ENCODE peak calls at places on chromosomes 11 and 22, in seven cellular contexts. F is LoVo, Z is body of pancreas, M is retinal pigment epithelial cell, L is HEK293T, J is neural crest cell, D is cardiac fibroblast. S is an unnamed sample.

GRCh38 chr11:119728226-119728626 is 774 bp downstream of the NECTIN1 start:
- DNase-seq in J (no peak), L (peak), M (no peak), F (no peak), D (no peak), Z (peak), S (no peak)

GRCh38 chr11:46122955-46123354 is 1.7 kb upstream of the PHF21A start:
- DNase-seq in L (no peak), F (no peak), M (no peak), J (no peak), Z (no peak), D (peak), S (no peak)

GRCh38 chr11:110125632-110126031 is 32.4 kb downstream of the ZC3H12C start:
- DNase-seq in M (no peak), J (no peak), L (no peak), F (no peak), D (peak), Z (no peak), S (peak)

GRCh38 chr11:13875643-13876042 is 86.9 kb upstream of the SPON1 start:
- DNase-seq in D (no peak), M (no peak), L (no peak), Z (no peak), F (no peak), J (peak), S (no peak)

GRCh38 chr11:44309483-44310197 is at the start of gene ALX4:
- DNase-seq in J (no peak), L (peak), F (no peak), D (peak), Z (peak), M (no peak), S (no peak)

GRCh38 chr11:111429066-111429506 is 50.0 kb upstream of the POU2AF1 start:
- DNase-seq in Z (peak), D (peak), J (no peak), M (no peak), F (peak), L (peak), S (no peak)

GRCh38 chr11:86067230-86068137 is 1.4 kb downstream of the PICALM start:
- DNase-seq in D (no peak), Z (no peak), M (no peak), F (peak), L (no peak), J (no peak), S (no peak)

GRCh38 chr11:72821920-72822799 is 7.9 kb downstream of the ATG16L2 start:
- DNase-seq in L (peak), D (peak), J (peak), M (peak), Z (peak), F (peak), S (no peak)

GRCh38 chr11:31801298-31801702 is 9.8 kb downstream of the PAX6 start:
- DNase-seq in Z (no peak), J (no peak), D (no peak), F (no peak), L (no peak), M (no peak), S (no peak)

GRCh38 chr11:40302669-40303068 is 1156.8 kb downstream of the LRRC4C start:
- DNase-seq in D (peak), Z (no peak), F (no peak), L (no peak), M (peak), J (no peak), S (peak)

GRCh38 chr11:33638608-33639007 is 62.0 kb downstream of the C11orf91 start:
- DNase-seq in M (no peak), F (no peak), J (no peak), Z (no peak), L (no peak), D (no peak), S (no peak)

GRCh38 chr11:86632499-86633269 is 39.7 kb downstream of the ME3 start:
- DNase-seq in L (peak), D (peak), J (no peak), Z (no peak), M (peak), F (peak), S (peak)

GRCh38 chr22:35089139-35089538 is 23.2 kb downstream of the ISX start:
- DNase-seq in M (no peak), J (no peak), F (no peak), D (no peak), L (no peak), Z (no peak), S (no peak)

GRCh38 chr22:23133922-23134321 is 7.9 kb downstream of the RSPH14 start:
- DNase-seq in J (no peak), D (no peak), Z (no peak), L (no peak), F (no peak), M (no peak), S (no peak)

GRCh38 chr11:70140859-70141489 is 62.1 kb upstream of the FADD start:
- DNase-seq in Z (no peak), M (no peak), J (no peak), F (no peak), D (no peak), L (no peak), S (no peak)

GRCh38 chr11:82842019-82842418 is 58.2 kb downstream of the PRCP start:
- DNase-seq in M (no peak), D (no peak), L (no peak), F (no peak), J (peak), Z (no peak), S (no peak)

GRCh38 chr22:50432131-50432870 is 42.5 kb downstream of the SBF1 start:
- DNase-seq in F (no peak), J (no peak), M (no peak), L (no peak), Z (no peak), D (no peak), S (no peak)

GRCh38 chr22:35868938-35869337 is 151.3 kb downstream of the APOL5 start:
- DNase-seq in L (no peak), F (peak), J (no peak), Z (no peak), D (peak), M (no peak), S (no peak)

GRCh38 chr11:58466293-58466692 is 24.3 kb upstream of the OR5B12 start:
- DNase-seq in Z (no peak), L (no peak), J (no peak), M (no peak), F (no peak), D (peak), S (no peak)

GRCh38 chr11:71183878-71184277 is 68.5 kb downstream of the SHANK2 start:
- DNase-seq in J (no peak), D (no peak), M (no peak), F (no peak), L (no peak), Z (no peak), S (no peak)

GRCh38 chr11:75160328-75160757 is 9.4 kb downstream of the SLCO2B1 start:
- DNase-seq in J (no peak), F (peak), M (no peak), D (no peak), L (no peak), Z (peak), S (no peak)

GRCh38 chr22:23251445-23252093 is 71.3 kb downstream of the BCR start:
- DNase-seq in F (peak), M (no peak), Z (peak), J (no peak), D (peak), L (no peak), S (no peak)

GRCh38 chr22:23376256-23376655 is 195.9 kb downstream of the BCR start:
- DNase-seq in L (peak), M (no peak), J (no peak), F (peak), Z (no peak), D (peak), S (no peak)

GRCh38 chr11:131666617-131667016 is 296.2 kb downstream of the NTM start:
- DNase-seq in L (no peak), J (no peak), M (no peak), D (peak), Z (no peak), F (no peak), S (no peak)

S was measured in non-pigmented ciliary epithelial cell.